ENCODE peak calls at places on chromosome 11, in five cellular contexts. One of them, this sample, is unnamed.

GRCh38 chr11:102798012-102798746 is at the start of gene MMP1:
- DNase-seq in OCI-LY7: no peak
- DNase-seq in pancreas: no peak
- DNase-seq in fibroblast of mammary gland: peak
- DNase-seq in left ventricle myocardium inferior: no peak
- DNase-seq in this sample: no peak

GRCh38 chr11:65776710-65777141 is 4.0 kb downstream of the AP5B1 start:
- DNase-seq in OCI-LY7: no peak
- DNase-seq in pancreas: peak
- DNase-seq in fibroblast of mammary gland: no peak
- DNase-seq in left ventricle myocardium inferior: no peak
- DNase-seq in this sample: no peak

GRCh38 chr11:134124660-134125451 is 56.0 kb downstream of the JAM3 start:
- DNase-seq in OCI-LY7: no peak
- DNase-seq in pancreas: peak
- DNase-seq in fibroblast of mammary gland: peak
- DNase-seq in left ventricle myocardium inferior: peak
- DNase-seq in this sample: no peak

GRCh38 chr11:74008373-74009229 is at the start of gene UCP3:
- DNase-seq in OCI-LY7: no peak
- DNase-seq in pancreas: no peak
- DNase-seq in fibroblast of mammary gland: no peak
- DNase-seq in left ventricle myocardium inferior: no peak
- DNase-seq in this sample: no peak

GRCh38 chr11:102940714-102941588 is 14.6 kb downstream of the MMP13 start:
- DNase-seq in OCI-LY7: peak
- DNase-seq in pancreas: peak
- DNase-seq in fibroblast of mammary gland: peak
- DNase-seq in left ventricle myocardium inferior: no peak
- DNase-seq in this sample: peak

GRCh38 chr11:64218628-64219353 is 7.2 kb downstream of the TRPT1 start:
- DNase-seq in OCI-LY7: no peak
- DNase-seq in pancreas: peak
- DNase-seq in fibroblast of mammary gland: no peak
- DNase-seq in left ventricle myocardium inferior: no peak
- DNase-seq in this sample: no peak

GRCh38 chr11:69992943-69993694 is 85.0 kb upstream of the ANO1 start:
- DNase-seq in OCI-LY7: no peak
- DNase-seq in pancreas: no peak
- DNase-seq in fibroblast of mammary gland: no peak
- DNase-seq in left ventricle myocardium inferior: no peak
- DNase-seq in this sample: no peak

GRCh38 chr11:45791524-45791923 is 13.4 kb upstream of the SLC35C1 start:
- DNase-seq in OCI-LY7: no peak
- DNase-seq in pancreas: no peak
- DNase-seq in fibroblast of mammary gland: no peak
- DNase-seq in left ventricle myocardium inferior: no peak
- DNase-seq in this sample: no peak

GRCh38 chr11:118980191-118980881 is 8.8 kb downstream of the FOXR1 start:
- DNase-seq in OCI-LY7: no peak
- DNase-seq in pancreas: no peak
- DNase-seq in fibroblast of mammary gland: no peak
- DNase-seq in left ventricle myocardium inferior: peak
- DNase-seq in this sample: peak

GRCh38 chr11:119051440-119052162 is 5.4 kb downstream of the HYOU1 start:
- DNase-seq in OCI-LY7: no peak
- DNase-seq in pancreas: no peak
- DNase-seq in fibroblast of mammary gland: no peak
- DNase-seq in left ventricle myocardium inferior: no peak
- DNase-seq in this sample: peak

GRCh38 chr11:120073196-120073595 is 64.7 kb downstream of the TRIM29 start:
- DNase-seq in OCI-LY7: no peak
- DNase-seq in pancreas: no peak
- DNase-seq in fibroblast of mammary gland: no peak
- DNase-seq in left ventricle myocardium inferior: no peak
- DNase-seq in this sample: no peak

GRCh38 chr11:63767415-63768231 is 952 bp downstream of the ZFTA start:
- DNase-seq in OCI-LY7: peak
- DNase-seq in pancreas: peak
- DNase-seq in fibroblast of mammary gland: peak
- DNase-seq in left ventricle myocardium inferior: peak
- DNase-seq in this sample: peak

GRCh38 chr11:32316846-32317525 is 118.4 kb downstream of the WT1 start:
- DNase-seq in OCI-LY7: no peak
- DNase-seq in pancreas: no peak
- DNase-seq in fibroblast of mammary gland: no peak
- DNase-seq in left ventricle myocardium inferior: no peak
- DNase-seq in this sample: no peak

GRCh38 chr11:46347637-46348311 is 511 bp downstream of the DGKZ start:
- DNase-seq in OCI-LY7: no peak
- DNase-seq in pancreas: no peak
- DNase-seq in fibroblast of mammary gland: no peak
- DNase-seq in left ventricle myocardium inferior: no peak
- DNase-seq in this sample: no peak

GRCh38 chr11:10864688-10865087 is 6.8 kb upstream of the ZBED5 start:
- DNase-seq in OCI-LY7: no peak
- DNase-seq in pancreas: no peak
- DNase-seq in fibroblast of mammary gland: no peak
- DNase-seq in left ventricle myocardium inferior: no peak
- DNase-seq in this sample: no peak

GRCh38 chr11:12272821-12273617 is 104.4 kb upstream of the PARVA start:
- DNase-seq in OCI-LY7: no peak
- DNase-seq in pancreas: no peak
- DNase-seq in fibroblast of mammary gland: no peak
- DNase-seq in left ventricle myocardium inferior: no peak
- DNase-seq in this sample: no peak

GRCh38 chr11:66467756-66468155 is 1.1 kb downstream of the PELI3 start:
- DNase-seq in OCI-LY7: no peak
- DNase-seq in pancreas: peak
- DNase-seq in fibroblast of mammary gland: no peak
- DNase-seq in left ventricle myocardium inferior: no peak
- DNase-seq in this sample: no peak

GRCh38 chr11:34238533-34238932 is 119.3 kb downstream of the ABTB2 start:
- DNase-seq in OCI-LY7: no peak
- DNase-seq in pancreas: no peak
- DNase-seq in fibroblast of mammary gland: peak
- DNase-seq in left ventricle myocardium inferior: no peak
- DNase-seq in this sample: no peak

GRCh38 chr11:67002297-67002913 is 20.5 kb upstream of the SYT12 start:
- DNase-seq in OCI-LY7: no peak
- DNase-seq in pancreas: no peak
- DNase-seq in fibroblast of mammary gland: no peak
- DNase-seq in left ventricle myocardium inferior: no peak
- DNase-seq in this sample: no peak

GRCh38 chr11:72703281-72704008 is 29.2 kb upstream of the PDE2A start:
- DNase-seq in OCI-LY7: no peak
- DNase-seq in pancreas: no peak
- DNase-seq in fibroblast of mammary gland: peak
- DNase-seq in left ventricle myocardium inferior: peak
- DNase-seq in this sample: no peak

GRCh38 chr11:69359735-69360470 is 65.9 kb downstream of the MYEOV start:
- DNase-seq in OCI-LY7: no peak
- DNase-seq in pancreas: no peak
- DNase-seq in fibroblast of mammary gland: peak
- DNase-seq in left ventricle myocardium inferior: no peak
- DNase-seq in this sample: no peak

GRCh38 chr11:117026593-117027330 is 71.5 kb downstream of the SIK3 start:
- DNase-seq in OCI-LY7: no peak
- DNase-seq in pancreas: no peak
- DNase-seq in fibroblast of mammary gland: peak
- DNase-seq in left ventricle myocardium inferior: no peak
- DNase-seq in this sample: no peak

GRCh38 chr11:95358516-95359322 is 127.7 kb upstream of the SESN3 start:
- DNase-seq in OCI-LY7: no peak
- DNase-seq in pancreas: no peak
- DNase-seq in fibroblast of mammary gland: no peak
- DNase-seq in left ventricle myocardium inferior: no peak
- DNase-seq in this sample: no peak

GRCh38 chr11:75151346-75152047 is 590 bp downstream of the SLCO2B1 start:
- DNase-seq in OCI-LY7: no peak
- DNase-seq in pancreas: peak
- DNase-seq in fibroblast of mammary gland: no peak
- DNase-seq in left ventricle myocardium inferior: no peak
- DNase-seq in this sample: no peak

DNA sequence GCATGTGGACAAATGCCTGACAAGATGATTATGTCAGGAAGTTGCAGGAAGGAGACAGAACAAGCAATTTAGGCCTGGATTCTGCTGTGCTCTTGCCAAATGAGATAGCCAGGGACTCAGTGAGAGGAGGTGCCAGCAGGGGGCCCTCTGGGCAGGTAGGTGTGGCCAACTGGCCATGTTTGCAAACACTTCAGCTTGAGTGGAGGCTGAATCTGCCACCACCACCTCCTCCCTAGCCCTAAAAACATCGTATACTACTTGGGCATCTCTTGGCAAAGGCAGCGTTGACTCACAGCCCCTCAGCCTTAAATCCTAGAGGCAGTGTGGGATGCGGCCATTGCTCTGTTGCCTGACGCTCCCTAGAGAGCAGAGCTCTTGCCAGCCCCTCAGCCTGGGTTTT is 95.1 kb upstream of the PLET1 start:
- DNase-seq in OCI-LY7: no peak
- DNase-seq in pancreas: no peak
- DNase-seq in fibroblast of mammary gland: peak
- DNase-seq in left ventricle myocardium inferior: no peak
- DNase-seq in this sample: no peak
- TF ChIP-seq CTCF in OCI-LY7: peak
- TF ChIP-seq CTCF in pancreas: no peak
- TF ChIP-seq CTCF in fibroblast of mammary gland: peak
- TF ChIP-seq CTCF in left ventricle myocardium inferior: peak
- TF ChIP-seq CTCF in this sample: no peak

GRCh38 chr11:43575931-43576833 is 104.4 kb upstream of the HSD17B12 start:
- DNase-seq in OCI-LY7: no peak
- DNase-seq in pancreas: no peak
- DNase-seq in fibroblast of mammary gland: peak
- DNase-seq in left ventricle myocardium inferior: no peak
- DNase-seq in this sample: no peak

GRCh38 chr11:43577566-43578264 is 102.8 kb upstream of the HSD17B12 start:
- DNase-seq in OCI-LY7: no peak
- DNase-seq in pancreas: no peak
- DNase-seq in fibroblast of mammary gland: no peak
- DNase-seq in left ventricle myocardium inferior: no peak
- DNase-seq in this sample: no peak

GRCh38 chr11:43578346-43579170 is 102.0 kb upstream of the HSD17B12 start:
- DNase-seq in OCI-LY7: no peak
- DNase-seq in pancreas: no peak
- DNase-seq in fibroblast of mammary gland: peak
- DNase-seq in left ventricle myocardium inferior: no peak
- DNase-seq in this sample: no peak

GRCh38 chr11:43574949-43575915 is 105.3 kb upstream of the HSD17B12 start:
- DNase-seq in OCI-LY7: no peak
- DNase-seq in pancreas: no peak
- DNase-seq in fibroblast of mammary gland: peak
- DNase-seq in left ventricle myocardium inferior: peak
- DNase-seq in this sample: peak

GRCh38 chr11:43576834-43577521 is 103.6 kb upstream of the HSD17B12 start:
- DNase-seq in OCI-LY7: no peak
- DNase-seq in pancreas: no peak
- DNase-seq in fibroblast of mammary gland: peak
- DNase-seq in left ventricle myocardium inferior: peak
- DNase-seq in this sample: peak
- TF ChIP-seq CTCF in OCI-LY7: no peak
- TF ChIP-seq CTCF in pancreas: no peak
- TF ChIP-seq CTCF in fibroblast of mammary gland: peak
- TF ChIP-seq CTCF in left ventricle myocardium inferior: peak
- TF ChIP-seq CTCF in this sample: no peak

GRCh38 chr11:129696309-129696989 is 119.2 kb upstream of the TMEM45B start:
- DNase-seq in OCI-LY7: no peak
- DNase-seq in pancreas: no peak
- DNase-seq in fibroblast of mammary gland: no peak
- DNase-seq in left ventricle myocardium inferior: no peak
- DNase-seq in this sample: no peak

GRCh38 chr11:129691154-129691553 is 124.5 kb upstream of the TMEM45B start:
- DNase-seq in OCI-LY7: no peak
- DNase-seq in pancreas: no peak
- DNase-seq in fibroblast of mammary gland: no peak
- DNase-seq in left ventricle myocardium inferior: no peak
- DNase-seq in this sample: no peak

GRCh38 chr11:129695543-129696308 is 119.9 kb upstream of the TMEM45B start:
- DNase-seq in OCI-LY7: peak
- DNase-seq in pancreas: peak
- DNase-seq in fibroblast of mammary gland: peak
- DNase-seq in left ventricle myocardium inferior: peak
- DNase-seq in this sample: peak

GRCh38 chr11:129694966-129695365 is 120.7 kb upstream of the TMEM45B start:
- DNase-seq in OCI-LY7: no peak
- DNase-seq in pancreas: no peak
- DNase-seq in fibroblast of mammary gland: peak
- DNase-seq in left ventricle myocardium inferior: no peak
- DNase-seq in this sample: no peak

GRCh38 chr11:129694538-129694937 is 121.1 kb upstream of the TMEM45B start:
- DNase-seq in OCI-LY7: no peak
- DNase-seq in pancreas: no peak
- DNase-seq in fibroblast of mammary gland: no peak
- DNase-seq in left ventricle myocardium inferior: no peak
- DNase-seq in this sample: no peak
- TF ChIP-seq CTCF in OCI-LY7: peak
- TF ChIP-seq CTCF in pancreas: no peak
- TF ChIP-seq CTCF in fibroblast of mammary gland: no peak
- TF ChIP-seq CTCF in left ventricle myocardium inferior: no peak
- TF ChIP-seq CTCF in this sample: no peak

GRCh38 chr11:62416596-62416995 is 2.2 kb upstream of the SCGB1A1 start:
- DNase-seq in OCI-LY7: no peak
- DNase-seq in pancreas: no peak
- DNase-seq in fibroblast of mammary gland: no peak
- DNase-seq in left ventricle myocardium inferior: no peak
- DNase-seq in this sample: no peak
- TF ChIP-seq CTCF in OCI-LY7: no peak
- TF ChIP-seq CTCF in pancreas: no peak
- TF ChIP-seq CTCF in fibroblast of mammary gland: no peak
- TF ChIP-seq CTCF in left ventricle myocardium inferior: no peak
- TF ChIP-seq CTCF in this sample: no peak

GRCh38 chr11:106156290-106156937 is 79.0 kb downstream of the AASDHPPT start:
- DNase-seq in OCI-LY7: peak
- DNase-seq in pancreas: peak
- DNase-seq in fibroblast of mammary gland: peak
- DNase-seq in left ventricle myocardium inferior: no peak
- DNase-seq in this sample: peak

GRCh38 chr11:106152824-106153223 is 75.4 kb downstream of the AASDHPPT start:
- DNase-seq in OCI-LY7: no peak
- DNase-seq in pancreas: no peak
- DNase-seq in fibroblast of mammary gland: peak
- DNase-seq in left ventricle myocardium inferior: no peak
- DNase-seq in this sample: no peak

DNA sequence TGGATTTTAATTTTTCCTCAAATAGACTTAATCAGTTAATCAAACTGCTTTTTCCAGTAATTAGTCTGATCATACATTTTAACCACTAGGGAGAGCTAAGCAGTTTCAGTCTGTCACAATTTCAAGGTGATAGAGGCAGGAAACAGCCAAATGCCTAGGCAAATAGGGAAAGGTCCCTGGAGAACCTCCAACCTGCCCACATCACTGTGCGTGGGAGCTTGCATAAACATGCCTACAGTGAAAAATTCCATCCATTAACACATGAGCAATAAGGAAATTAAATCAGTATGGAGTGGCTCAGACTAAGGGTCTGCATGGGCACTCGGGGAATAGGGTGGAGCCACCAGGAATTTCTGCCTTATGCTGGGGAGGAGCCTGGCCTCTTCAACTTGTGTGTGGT is 74.6 kb downstream of the AASDHPPT start:
- DNase-seq in OCI-LY7: no peak
- DNase-seq in pancreas: peak
- DNase-seq in fibroblast of mammary gland: peak
- DNase-seq in left ventricle myocardium inferior: no peak
- DNase-seq in this sample: no peak
- TF ChIP-seq CTCF in OCI-LY7: peak
- TF ChIP-seq CTCF in pancreas: no peak
- TF ChIP-seq CTCF in fibroblast of mammary gland: peak
- TF ChIP-seq CTCF in left ventricle myocardium inferior: no peak
- TF ChIP-seq CTCF in this sample: no peak